ENCODE peak calls at places on chromosomes 11 and 22, in seven cellular contexts. L is NCI-H1105 treated with DMSO at 0.1 percent for 48 hours, N is GM12865, W is GM20000, P is AG09309, A is BJ, E is PC-3. T is an unnamed sample.

GRCh38 chr11:103035656-103036434 is 56.1 kb downstream of the DCUN1D5 start:
- DNase-seq in L (peak; percentile 54), N (peak; percentile 75), W (peak; percentile 51), P (peak; percentile 81), A (peak; percentile 52), E (peak; percentile 96), T (peak; percentile 81)

GRCh38 chr11:127895776-127896175 is 691.6 kb downstream of the ETS1 start:
- DNase-seq in L (no peak), N (no peak), W (no peak), P (no peak), A (no peak), E (peak; percentile 9), T (no peak)

GRCh38 chr22:24761888-24762675 is 12.4 kb downstream of the PIWIL3 start:
- DNase-seq in L (no peak), N (no peak), W (no peak), P (no peak), A (no peak), E (no peak), T (no peak)

GRCh38 chr11:12195773-12196172 is 85.4 kb downstream of the MICAL2 start:
- DNase-seq in L (no peak), N (peak; percentile 83), W (peak; percentile 55), P (no peak), A (no peak), E (no peak), T (no peak)

GRCh38 chr11:93579187-93579773 is 36.1 kb upstream of the SMCO4 start:
- DNase-seq in L (no peak), N (no peak), W (no peak), P (no peak), A (no peak), E (no peak), T (no peak)

GRCh38 chr11:2787816-2788750 is 88.3 kb upstream of the KCNQ1OT1 start:
- DNase-seq in L (no peak), N (no peak), W (no peak), P (no peak), A (no peak), E (no peak), T (no peak)

GRCh38 chr22:39311592-39312400 is 7.6 kb downstream of the RPL3 start:
- DNase-seq in L (no peak), N (peak; percentile 53), W (no peak), P (no peak), A (no peak), E (no peak), T (peak; percentile 77)

GRCh38 chr11:106137758-106138157 is 60.3 kb downstream of the AASDHPPT start:
- DNase-seq in L (no peak), N (no peak), W (no peak), P (no peak), A (no peak), E (no peak), T (no peak)

GRCh38 chr11:9662273-9662672 is 1.6 kb upstream of the SWAP70 start:
- DNase-seq in L (no peak), N (peak; percentile 44), W (peak; percentile 33), P (no peak), A (no peak), E (no peak), T (no peak)

GRCh38 chr22:40520562-40520961 is 116.0 kb downstream of the MRTFA start:
- DNase-seq in L (no peak), N (no peak), W (no peak), P (no peak), A (no peak), E (no peak), T (no peak)

GRCh38 chr11:43756575-43756974 is 76.0 kb downstream of the HSD17B12 start:
- DNase-seq in L (no peak), N (no peak), W (no peak), P (no peak), A (no peak), E (peak; percentile 43), T (peak; percentile 7)

GRCh38 chr11:2121227-2122130 is 17.7 kb downstream of the IGF2 start:
- DNase-seq in L (no peak), N (no peak), W (no peak), P (no peak), A (no peak), E (no peak), T (no peak)

T was measured in HT1080.